ENCODE peak calls at places on chromosomes 5 and 9, in six cellular contexts. C is M059J; D is naive B cell; M is CD4-positive, alpha-beta T cell; L is aorta; A is mesendoderm. Q is an unnamed sample.

GRCh38 chr9:21994526-21994995 is at the start of gene CDKN2B-AS1:
- DNase-seq in L (peak), D (no peak), A (peak), M (peak), C (peak), Q (peak)

GRCh38 chr9:102551346-102551745 is 443.8 kb upstream of the CYLC2 start:
- DNase-seq in L (no peak), A (no peak), C (no peak), M (no peak), D (no peak), Q (no peak)

GRCh38 chr9:94554439-94555331 is at the start of gene PCAT7:
- DNase-seq in C (peak), D (no peak), M (no peak), A (peak), L (peak), Q (no peak)

GRCh38 chr9:133991964-133992779 is at the start of gene VAV2:
- DNase-seq in M (no peak), A (peak), C (peak), L (peak), D (peak), Q (peak)

GRCh38 chr5:57598756-57599155 is 116.1 kb upstream of the ACTBL2 start:
- DNase-seq in M (no peak), D (no peak), A (no peak), L (no peak), C (peak), Q (no peak)

GRCh38 chr5:111227805-111228204 is 3.6 kb downstream of the CAMK4 start:
- DNase-seq in D (no peak), A (peak), L (peak), C (peak), M (peak), Q (no peak)

GRCh38 chr9:7782390-7783120 is 17.0 kb downstream of the DMAC1 start:
- DNase-seq in A (no peak), M (no peak), L (no peak), D (no peak), C (peak), Q (no peak)

GRCh38 chr5:145981612-145982571 is 45.5 kb downstream of the SH3RF2 start:
- DNase-seq in D (no peak), M (no peak), C (peak), L (no peak), A (no peak), Q (no peak)

GRCh38 chr5:141944086-141944485 is 13.9 kb downstream of the PCDH12 start:
- DNase-seq in A (no peak), C (no peak), L (no peak), M (no peak), D (no peak), Q (no peak)

GRCh38 chr5:146068136-146068717 is 37.1 kb downstream of the PLAC8L1 start:
- DNase-seq in M (no peak), L (no peak), D (no peak), C (no peak), A (no peak), Q (peak)

GRCh38 chr5:34598177-34598794 is 57.8 kb upstream of the RAI14 start:
- DNase-seq in M (no peak), A (no peak), C (peak), D (no peak), L (no peak), Q (no peak)

GRCh38 chr9:127733609-127734008 is 1.5 kb downstream of the TOR2A start:
- DNase-seq in L (no peak), M (no peak), C (no peak), A (no peak), D (no peak), Q (no peak)

GRCh38 chr5:6791031-6791577 is 77.9 kb downstream of the TENT4A start:
- DNase-seq in D (no peak), A (no peak), L (no peak), M (no peak), C (no peak), Q (no peak)

GRCh38 chr5:10459080-10460055 is 17.7 kb downstream of the ROPN1L start:
- DNase-seq in D (no peak), C (no peak), M (no peak), L (no peak), A (no peak), Q (no peak)

GRCh38 chr5:68378204-68378830 is 162.8 kb downstream of the PIK3R1 start:
- DNase-seq in D (no peak), L (no peak), C (peak), M (no peak), A (no peak), Q (no peak)

GRCh38 chr9:126834672-126835071 is 25.8 kb upstream of the ZBTB34 start:
- DNase-seq in C (no peak), M (no peak), D (no peak), A (no peak), L (no peak), Q (no peak)

GRCh38 chr9:127308559-127309429 is 44.2 kb downstream of the GARNL3 start:
- DNase-seq in L (no peak), C (peak), M (no peak), A (no peak), D (no peak), Q (no peak)

GRCh38 chr9:134179918-134180785 is 15.8 kb upstream of the RNU6ATAC start:
- DNase-seq in L (peak), C (no peak), D (no peak), M (no peak), A (no peak), Q (peak)

GRCh38 chr5:112119527-112119926 is 299.6 kb downstream of the EPB41L4A start:
- DNase-seq in A (peak), C (peak), M (no peak), D (no peak), L (no peak), Q (no peak)

GRCh38 chr9:107269681-107270080 is 13.4 kb upstream of the RAD23B start:
- DNase-seq in M (no peak), A (no peak), L (no peak), D (no peak), C (no peak), Q (no peak)

GRCh38 chr5:14930486-14930885 is 58.9 kb upstream of the ANKH start:
- DNase-seq in A (no peak), C (no peak), D (no peak), L (no peak), M (no peak), Q (no peak)

GRCh38 chr9:3330792-3331420 is 194.9 kb downstream of the RFX3 start:
- DNase-seq in A (peak), C (peak), L (no peak), D (no peak), M (no peak), Q (no peak)

GRCh38 chr9:694499-695154 is 146.9 kb upstream of the DMRT1 start:
- DNase-seq in L (peak), A (no peak), D (no peak), C (peak), M (no peak), Q (peak)

GRCh38 chr9:130140701-130141100 is 31.5 kb upstream of the NCS1 start:
- DNase-seq in D (no peak), A (no peak), M (no peak), L (no peak), C (no peak), Q (no peak)

GRCh38 chr9:93299418-93300174 is 115.7 kb downstream of the WNK2 start:
- DNase-seq in M (no peak), A (no peak), C (no peak), L (no peak), D (no peak), Q (no peak)

GRCh38 chr5:135461752-135462151 is 9.6 kb upstream of the TIFAB start:
- DNase-seq in D (no peak), C (no peak), L (peak), A (no peak), M (no peak), Q (peak)

GRCh38 chr9:83765376-83765775 is 52.2 kb downstream of the GKAP1 start:
- DNase-seq in L (no peak), A (no peak), M (no peak), D (no peak), C (no peak), Q (no peak)

GRCh38 chr9:133106511-133107244 is 14.4 kb downstream of the RALGDS start:
- DNase-seq in D (no peak), A (no peak), L (peak), C (no peak), M (no peak), Q (peak)

GRCh38 chr5:147554285-147554817 is 44.5 kb upstream of the DPYSL3 start:
- DNase-seq in A (peak), D (no peak), L (no peak), C (peak), M (no peak), Q (no peak)

GRCh38 chr9:16335788-16336580 is 534.5 kb downstream of the BNC2 start:
- DNase-seq in M (no peak), L (peak), C (peak), A (no peak), D (no peak), Q (peak)

GRCh38 chr9:109542922-109543321 is 44.8 kb upstream of the PTPN3 start:
- DNase-seq in C (no peak), L (no peak), D (no peak), A (no peak), M (no peak), Q (no peak)

GRCh38 chr9:126000256-126000655 is 253.1 kb downstream of the PBX3 start:
- DNase-seq in L (peak), C (no peak), A (no peak), M (no peak), D (no peak), Q (peak)

GRCh38 chr5:136215812-136216211 is 22.9 kb upstream of the SMIM32 start:
- DNase-seq in A (no peak), D (no peak), C (no peak), M (no peak), L (no peak), Q (no peak)

Q was measured in Right ventricle myocardium inferior.